ENCODE peak calls at places on chromosomes 11 and 22, in six cellular contexts. One of them, this sample, is unnamed.

GRCh38 chr11:6315811-6316425 is 4.4 kb downstream of the CAVIN3 start:
- DNase-seq in mesendoderm: peak; percentile 81
- DNase-seq in cardiac muscle cell: peak; percentile 80
- DNase-seq in uterus: peak; percentile 65
- DNase-seq in breast epithelium: peak; percentile 25
- DNase-seq in CD8-positive, alpha-beta memory T cell: no peak
- DNase-seq in this sample: peak; percentile 54

GRCh38 chr11:116422976-116423375 is 349.8 kb downstream of the BUD13 start:
- DNase-seq in mesendoderm: peak; percentile 79
- DNase-seq in cardiac muscle cell: peak; percentile 67
- DNase-seq in uterus: no peak
- DNase-seq in breast epithelium: no peak
- DNase-seq in CD8-positive, alpha-beta memory T cell: no peak
- DNase-seq in this sample: no peak

GRCh38 chr11:221998-222789 is 13.9 kb downstream of the SIRT3 start:
- DNase-seq in mesendoderm: no peak
- DNase-seq in cardiac muscle cell: no peak
- DNase-seq in uterus: no peak
- DNase-seq in breast epithelium: no peak
- DNase-seq in CD8-positive, alpha-beta memory T cell: no peak
- DNase-seq in this sample: no peak

GRCh38 chr11:85710912-85711311 is 24.9 kb upstream of the CCDC89 start:
- DNase-seq in mesendoderm: no peak
- DNase-seq in cardiac muscle cell: no peak
- DNase-seq in uterus: no peak
- DNase-seq in breast epithelium: no peak
- DNase-seq in CD8-positive, alpha-beta memory T cell: no peak
- DNase-seq in this sample: no peak

GRCh38 chr22:31349960-31350359 is 3.8 kb upstream of the PATZ1 start:
- DNase-seq in mesendoderm: no peak
- DNase-seq in cardiac muscle cell: no peak
- DNase-seq in uterus: no peak
- DNase-seq in breast epithelium: no peak
- DNase-seq in CD8-positive, alpha-beta memory T cell: no peak
- DNase-seq in this sample: no peak

GRCh38 chr22:35839811-35840739 is 122.4 kb downstream of the APOL5 start:
- DNase-seq in mesendoderm: peak; percentile 99
- DNase-seq in cardiac muscle cell: peak; percentile 92
- DNase-seq in uterus: peak; percentile 94
- DNase-seq in breast epithelium: peak; percentile 83
- DNase-seq in CD8-positive, alpha-beta memory T cell: no peak
- DNase-seq in this sample: peak; percentile 82

GRCh38 chr11:10561947-10562346 is 6.5 kb downstream of the LYVE1 start:
- DNase-seq in mesendoderm: no peak
- DNase-seq in cardiac muscle cell: no peak
- DNase-seq in uterus: no peak
- DNase-seq in breast epithelium: no peak
- DNase-seq in CD8-positive, alpha-beta memory T cell: no peak
- DNase-seq in this sample: no peak

GRCh38 chr22:37222440-37222971 is 10.2 kb upstream of the SSTR3 start:
- DNase-seq in mesendoderm: no peak
- DNase-seq in cardiac muscle cell: no peak
- DNase-seq in uterus: no peak
- DNase-seq in breast epithelium: no peak
- DNase-seq in CD8-positive, alpha-beta memory T cell: peak; percentile 80
- DNase-seq in this sample: no peak

GRCh38 chr22:19868773-19869471 is 14.2 kb upstream of the GNB1L start:
- DNase-seq in mesendoderm: no peak
- DNase-seq in cardiac muscle cell: no peak
- DNase-seq in uterus: peak; percentile 11
- DNase-seq in breast epithelium: no peak
- DNase-seq in CD8-positive, alpha-beta memory T cell: peak; percentile 43
- DNase-seq in this sample: peak; percentile 6

GRCh38 chr11:60942970-60943565 is 8.9 kb downstream of the SLC15A3 start:
- DNase-seq in mesendoderm: no peak
- DNase-seq in cardiac muscle cell: no peak
- DNase-seq in uterus: no peak
- DNase-seq in breast epithelium: peak; percentile 68
- DNase-seq in CD8-positive, alpha-beta memory T cell: no peak
- DNase-seq in this sample: no peak

GRCh38 chr11:60947666-60948065 is 4.3 kb downstream of the SLC15A3 start:
- DNase-seq in mesendoderm: no peak
- DNase-seq in cardiac muscle cell: no peak
- DNase-seq in uterus: no peak
- DNase-seq in breast epithelium: no peak
- DNase-seq in CD8-positive, alpha-beta memory T cell: no peak
- DNase-seq in this sample: no peak

GRCh38 chr11:60944504-60945294 is 7.3 kb downstream of the SLC15A3 start:
- DNase-seq in mesendoderm: peak; percentile 59
- DNase-seq in cardiac muscle cell: no peak
- DNase-seq in uterus: no peak
- DNase-seq in breast epithelium: no peak
- DNase-seq in CD8-positive, alpha-beta memory T cell: no peak
- DNase-seq in this sample: no peak

GRCh38 chr11:60946601-60947265 is 5.2 kb downstream of the SLC15A3 start:
- DNase-seq in mesendoderm: no peak
- DNase-seq in cardiac muscle cell: no peak
- DNase-seq in uterus: no peak
- DNase-seq in breast epithelium: no peak
- DNase-seq in CD8-positive, alpha-beta memory T cell: no peak
- DNase-seq in this sample: no peak

DNA sequence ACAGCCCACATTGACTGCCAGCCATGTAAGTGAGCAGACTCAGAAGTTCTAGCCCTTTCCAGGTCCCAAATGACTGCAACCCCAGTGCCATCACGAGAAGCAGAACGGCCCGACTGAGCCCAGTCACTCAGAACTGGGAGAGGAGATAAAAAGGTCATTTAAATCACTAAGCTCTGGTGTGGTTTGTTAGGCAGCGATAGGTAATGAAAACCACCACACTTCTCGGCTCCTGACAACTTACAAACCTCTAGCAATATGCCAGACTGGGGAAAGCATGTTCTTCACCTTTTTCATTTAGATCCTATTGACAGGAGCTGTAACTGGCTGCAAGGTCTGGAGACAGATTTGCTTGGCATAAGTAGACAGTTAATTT is 6.7 kb downstream of the SLC15A3 start:
- DNase-seq in mesendoderm: no peak
- DNase-seq in cardiac muscle cell: no peak
- DNase-seq in uterus: no peak
- DNase-seq in breast epithelium: no peak
- DNase-seq in CD8-positive, alpha-beta memory T cell: no peak
- DNase-seq in this sample: no peak
- H3K4me1 ChIP-seq in mesendoderm: no peaks in the 10 kb centered on the region
- H3K4me1 ChIP-seq in cardiac muscle cell: no peaks in the 10 kb centered on the region
- H3K4me1 ChIP-seq in uterus: no peaks in the 10 kb centered on the region
- H3K4me1 ChIP-seq in breast epithelium: no peaks in the 10 kb centered on the region
- H3K4me1 ChIP-seq in CD8-positive, alpha-beta memory T cell: peaks cover 6% of the 10 kb centered on the region
- H3K4me1 ChIP-seq in this sample: peaks cover 54% of the 10 kb centered on the region

GRCh38 chr22:25282671-25283561 is 63.5 kb downstream of the CRYBB2 start:
- DNase-seq in mesendoderm: peak; percentile 89
- DNase-seq in cardiac muscle cell: peak; percentile 29
- DNase-seq in uterus: no peak
- DNase-seq in breast epithelium: no peak
- DNase-seq in CD8-positive, alpha-beta memory T cell: no peak
- DNase-seq in this sample: no peak
- H3K4me3 ChIP-seq in mesendoderm: peak overlapping the region; percentile 40
- H3K4me3 ChIP-seq in cardiac muscle cell: peak overlapping the region; percentile 49
- H3K4me3 ChIP-seq in uterus: no peak overlapping the region
- H3K4me3 ChIP-seq in breast epithelium: peak overlapping the region; percentile 13
- H3K4me3 ChIP-seq in CD8-positive, alpha-beta memory T cell: no peak overlapping the region
- H3K4me3 ChIP-seq in this sample: peak overlapping the region; percentile 45

GRCh38 chr11:103659138-103659734 is 377.2 kb upstream of the DDI1 start:
- DNase-seq in mesendoderm: peak; percentile 60
- DNase-seq in cardiac muscle cell: peak; percentile 16
- DNase-seq in uterus: no peak
- DNase-seq in breast epithelium: no peak
- DNase-seq in CD8-positive, alpha-beta memory T cell: no peak
- DNase-seq in this sample: no peak

GRCh38 chr11:103652013-103652412 is 384.4 kb upstream of the DDI1 start:
- DNase-seq in mesendoderm: no peak
- DNase-seq in cardiac muscle cell: no peak
- DNase-seq in uterus: no peak
- DNase-seq in breast epithelium: no peak
- DNase-seq in CD8-positive, alpha-beta memory T cell: no peak
- DNase-seq in this sample: no peak

GRCh38 chr11:103661185-103661584 is 375.3 kb upstream of the DDI1 start:
- DNase-seq in mesendoderm: no peak
- DNase-seq in cardiac muscle cell: no peak
- DNase-seq in uterus: no peak
- DNase-seq in breast epithelium: no peak
- DNase-seq in CD8-positive, alpha-beta memory T cell: no peak
- DNase-seq in this sample: no peak

GRCh38 chr11:103659743-103660142 is 376.7 kb upstream of the DDI1 start:
- DNase-seq in mesendoderm: no peak
- DNase-seq in cardiac muscle cell: no peak
- DNase-seq in uterus: no peak
- DNase-seq in breast epithelium: no peak
- DNase-seq in CD8-positive, alpha-beta memory T cell: no peak
- DNase-seq in this sample: no peak

GRCh38 chr11:103656382-103656781 is 380.1 kb upstream of the DDI1 start:
- DNase-seq in mesendoderm: no peak
- DNase-seq in cardiac muscle cell: no peak
- DNase-seq in uterus: no peak
- DNase-seq in breast epithelium: no peak
- DNase-seq in CD8-positive, alpha-beta memory T cell: no peak
- DNase-seq in this sample: no peak
- H3K4me1 ChIP-seq in mesendoderm: no peaks in the 10 kb centered on the region
- H3K4me1 ChIP-seq in cardiac muscle cell: no peaks in the 10 kb centered on the region
- H3K4me1 ChIP-seq in uterus: no peaks in the 10 kb centered on the region
- H3K4me1 ChIP-seq in breast epithelium: no peaks in the 10 kb centered on the region
- H3K4me1 ChIP-seq in CD8-positive, alpha-beta memory T cell: no peaks in the 10 kb centered on the region
- H3K4me1 ChIP-seq in this sample: no peaks in the 10 kb centered on the region

DNA sequence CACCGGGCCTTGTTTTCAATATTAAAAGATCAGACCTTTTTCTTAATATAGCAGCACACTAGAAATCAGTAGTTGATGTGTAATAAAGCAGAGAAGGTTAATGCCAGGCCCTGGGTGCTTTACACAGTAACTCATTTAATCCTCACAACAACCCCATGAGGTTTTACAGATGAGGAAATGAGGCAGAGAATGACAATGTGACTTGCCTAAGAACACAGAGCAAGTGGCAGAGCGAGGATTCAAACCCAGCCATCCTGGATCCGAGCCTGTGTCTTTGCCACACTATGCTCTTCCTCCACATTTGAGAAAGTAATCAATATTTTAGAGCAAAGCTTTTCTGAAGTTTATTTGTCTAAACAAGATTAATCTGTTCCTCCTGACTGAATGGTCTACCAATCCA is 7.2 kb downstream of the JAML start:
- DNase-seq in mesendoderm: no peak
- DNase-seq in cardiac muscle cell: no peak
- DNase-seq in uterus: no peak
- DNase-seq in breast epithelium: no peak
- DNase-seq in CD8-positive, alpha-beta memory T cell: no peak
- DNase-seq in this sample: no peak
- H3K4me3 ChIP-seq in mesendoderm: no peak overlapping the region
- H3K4me3 ChIP-seq in cardiac muscle cell: no peak overlapping the region
- H3K4me3 ChIP-seq in uterus: no peak overlapping the region
- H3K4me3 ChIP-seq in breast epithelium: no peak overlapping the region
- H3K4me3 ChIP-seq in CD8-positive, alpha-beta memory T cell: peak overlapping the region; percentile 44
- H3K4me3 ChIP-seq in this sample: no peak overlapping the region

GRCh38 chr22:40240671-40241070 is 62.9 kb downstream of the TNRC6B start:
- DNase-seq in mesendoderm: no peak
- DNase-seq in cardiac muscle cell: no peak
- DNase-seq in uterus: no peak
- DNase-seq in breast epithelium: no peak
- DNase-seq in CD8-positive, alpha-beta memory T cell: peak; percentile 60
- DNase-seq in this sample: no peak

GRCh38 chr22:40241200-40241763 is 63.6 kb downstream of the TNRC6B start:
- DNase-seq in mesendoderm: no peak
- DNase-seq in cardiac muscle cell: no peak
- DNase-seq in uterus: no peak
- DNase-seq in breast epithelium: no peak
- DNase-seq in CD8-positive, alpha-beta memory T cell: peak; percentile 55
- DNase-seq in this sample: no peak

GRCh38 chr22:40243891-40244290 is 66.2 kb downstream of the TNRC6B start:
- DNase-seq in mesendoderm: no peak
- DNase-seq in cardiac muscle cell: no peak
- DNase-seq in uterus: no peak
- DNase-seq in breast epithelium: no peak
- DNase-seq in CD8-positive, alpha-beta memory T cell: no peak
- DNase-seq in this sample: no peak

GRCh38 chr22:40247976-40248375 is 70.3 kb downstream of the TNRC6B start:
- DNase-seq in mesendoderm: no peak
- DNase-seq in cardiac muscle cell: no peak
- DNase-seq in uterus: no peak
- DNase-seq in breast epithelium: no peak
- DNase-seq in CD8-positive, alpha-beta memory T cell: peak; percentile 87
- DNase-seq in this sample: no peak

GRCh38 chr22:40244586-40244985 is 66.9 kb downstream of the TNRC6B start:
- DNase-seq in mesendoderm: no peak
- DNase-seq in cardiac muscle cell: no peak
- DNase-seq in uterus: no peak
- DNase-seq in breast epithelium: no peak
- DNase-seq in CD8-positive, alpha-beta memory T cell: no peak
- DNase-seq in this sample: no peak
- H3K4me1 ChIP-seq in mesendoderm: no peaks in the 10 kb centered on the region
- H3K4me1 ChIP-seq in cardiac muscle cell: peaks cover 17% of the 10 kb centered on the region
- H3K4me1 ChIP-seq in uterus: no peaks in the 10 kb centered on the region
- H3K4me1 ChIP-seq in breast epithelium: no peaks in the 10 kb centered on the region
- H3K4me1 ChIP-seq in CD8-positive, alpha-beta memory T cell: peaks cover 74% of the 10 kb centered on the region
- H3K4me1 ChIP-seq in this sample: peaks cover 43% of the 10 kb centered on the region

DNA sequence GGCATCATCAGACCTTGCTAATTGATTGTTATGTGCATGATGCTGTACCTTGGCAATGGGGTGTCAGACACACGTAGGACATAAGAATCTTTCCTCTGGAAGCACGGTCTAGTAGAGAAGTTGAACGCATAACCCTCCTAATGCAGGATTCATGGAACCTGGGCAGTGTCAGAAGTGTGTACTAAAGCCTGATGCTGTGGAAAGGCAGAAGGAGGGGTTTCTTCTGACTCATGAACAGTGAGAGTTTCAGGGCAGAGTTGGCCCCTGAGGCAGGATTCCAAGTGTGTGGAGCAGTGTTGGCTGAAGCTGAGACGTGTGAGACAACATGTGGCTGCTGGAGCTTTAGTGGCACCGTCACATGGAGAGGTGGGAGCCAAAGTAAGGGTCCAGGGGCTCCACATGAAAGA is 3.5 kb downstream of the PANX1 start:
- DNase-seq in mesendoderm: peak; percentile 64
- DNase-seq in cardiac muscle cell: no peak
- DNase-seq in uterus: peak; percentile 34
- DNase-seq in breast epithelium: no peak
- DNase-seq in CD8-positive, alpha-beta memory T cell: no peak
- DNase-seq in this sample: no peak
- H3K4me3 ChIP-seq in mesendoderm: no peak overlapping the region
- H3K4me3 ChIP-seq in cardiac muscle cell: no peak overlapping the region
- H3K4me3 ChIP-seq in uterus: no peak overlapping the region
- H3K4me3 ChIP-seq in breast epithelium: no peak overlapping the region
- H3K4me3 ChIP-seq in CD8-positive, alpha-beta memory T cell: no peak overlapping the region
- H3K4me3 ChIP-seq in this sample: no peak overlapping the region

This sample was measured in left ventricle myocardium inferior.